ENCODE peak calls at places on chromosomes 5 and 9, in ten cellular contexts. A is cardiac septum; U is GM19239; D is stimulated activated CD8-positive, alpha-beta memory T cell treated with anti-CD3 and anti-CD28 coated beads, Interleukin-7, amount 100 ng/mL, for 24 hours; O is kidney epithelial cell; J is AG20443; Y is midbrain; E is posterior cingulate gyrus; B is NCI-H2081; Q is activated effector memory CD4-positive, alpha-beta T cell treated with anti-CD3 and anti-CD28 coated beads, Interleukin-2, amount 50 U/mL, for 16 hours. F is an unnamed sample.

GRCh38 chr9:92463989-92464388 is 18.3 kb downstream of the ASPN start:
- DNase-seq in A (no peak), U (no peak), D (no peak), O (peak; percentile 47), J (peak; percentile 89), Y (no peak), E (no peak), B (no peak), Q (no peak), F (peak; percentile 54)

GRCh38 chr9:37197158-37198033 is 77.0 kb downstream of the ZCCHC7 start:
- DNase-seq in A (no peak), U (no peak), D (no peak), O (no peak), J (no peak), Y (no peak), E (no peak), B (no peak), Q (no peak), F (peak; percentile 54)

GRCh38 chr9:69431203-69431602 is 106.2 kb downstream of the ENTREP1 start:
- DNase-seq in A (no peak), U (no peak), D (no peak), O (no peak), J (no peak), Y (no peak), E (no peak), B (no peak), Q (no peak), F (no peak)

GRCh38 chr9:134658378-134658955 is 16.9 kb downstream of the COL5A1 start:
- DNase-seq in A (no peak), U (no peak), D (no peak), O (no peak), J (no peak), Y (no peak), E (no peak), B (no peak), Q (no peak), F (no peak)

GRCh38 chr9:122268041-122268814 is 3.5 kb downstream of the MRRF start:
- DNase-seq in A (no peak), U (no peak), D (no peak), O (no peak), J (no peak), Y (no peak), E (no peak), B (no peak), Q (no peak), F (no peak)

GRCh38 chr9:89364664-89365531 is 46.6 kb downstream of the SECISBP2 start:
- DNase-seq in A (no peak), U (no peak), D (no peak), O (no peak), J (no peak), Y (no peak), E (no peak), B (no peak), Q (peak; percentile 58), F (no peak)

GRCh38 chr9:115204827-115205506 is 87.0 kb upstream of the TNC start:
- DNase-seq in A (no peak), U (no peak), D (no peak), O (peak; percentile 88), J (peak; percentile 40), Y (no peak), E (no peak), B (no peak), Q (no peak), F (peak; percentile 92)

GRCh38 chr9:95005276-95006141 is 279.0 kb downstream of the AOPEP start:
- DNase-seq in A (no peak), U (no peak), D (no peak), O (no peak), J (no peak), Y (no peak), E (no peak), B (peak; percentile 14), Q (no peak), F (peak; percentile 31)

GRCh38 chr9:212265-212664 is 2.4 kb upstream of the DOCK8 start:
- DNase-seq in A (no peak), U (no peak), D (no peak), O (no peak), J (no peak), Y (peak; percentile 19), E (no peak), B (no peak), Q (no peak), F (no peak)

GRCh38 chr5:151805414-151806225 is 33.9 kb downstream of the G3BP1 start:
- DNase-seq in A (no peak), U (no peak), D (no peak), O (no peak), J (peak; percentile 72), Y (no peak), E (no peak), B (no peak), Q (no peak), F (no peak)

GRCh38 chr9:118693645-118694044 is 675.6 kb downstream of the BRINP1 start:
- DNase-seq in A (no peak), U (no peak), D (no peak), O (no peak), J (no peak), Y (no peak), E (no peak), B (no peak), Q (no peak), F (no peak)

GRCh38 chr5:106392766-106393165 is 1278.0 kb downstream of the EFNA5 start:
- DNase-seq in A (no peak), U (no peak), D (no peak), O (no peak), J (no peak), Y (no peak), E (no peak), B (no peak), Q (no peak), F (peak; percentile 69)

GRCh38 chr5:139660916-139661814 is 13.0 kb downstream of the CXXC5 start:
- DNase-seq in A (peak; percentile 89), U (no peak), D (no peak), O (peak; percentile 74), J (peak; percentile 94), Y (peak; percentile 74), E (peak; percentile 81), B (no peak), Q (no peak), F (no peak)

GRCh38 chr9:116000748-116001329 is 152.8 kb upstream of the PAPPA start:
- DNase-seq in A (no peak), U (no peak), D (no peak), O (no peak), J (no peak), Y (no peak), E (no peak), B (peak; percentile 43), Q (no peak), F (no peak)

GRCh38 chr5:181203093-181203711 is 1.8 kb downstream of the TRIM7 start:
- DNase-seq in A (no peak), U (no peak), D (no peak), O (no peak), J (peak; percentile 67), Y (no peak), E (no peak), B (no peak), Q (no peak), F (no peak)

GRCh38 chr5:93126634-93127033 is 454.4 kb downstream of the NR2F1-AS1 start:
- DNase-seq in A (no peak), U (no peak), D (no peak), O (no peak), J (no peak), Y (no peak), E (no peak), B (no peak), Q (no peak), F (peak; percentile 4)

GRCh38 chr9:120692901-120693573 is 21.2 kb downstream of the MEGF9 start:
- DNase-seq in A (no peak), U (no peak), D (no peak), O (no peak), J (peak; percentile 58), Y (no peak), E (no peak), B (no peak), Q (no peak), F (no peak)

GRCh38 chr5:36040651-36041536 is 25.8 kb downstream of the UGT3A2 start:
- DNase-seq in A (no peak), U (no peak), D (no peak), O (no peak), J (no peak), Y (no peak), E (no peak), B (peak; percentile 11), Q (no peak), F (no peak)

GRCh38 chr9:127264462-127265040 is at the start of gene GARNL3:
- DNase-seq in A (no peak), U (no peak), D (no peak), O (no peak), J (no peak), Y (peak; percentile 47), E (peak; percentile 41), B (no peak), Q (no peak), F (no peak)

GRCh38 chr5:36273809-36274526 is 27.7 kb downstream of the RANBP3L start:
- DNase-seq in A (no peak), U (no peak), D (no peak), O (no peak), J (no peak), Y (no peak), E (no peak), B (no peak), Q (no peak), F (no peak)

GRCh38 chr5:151670953-151671636 is 15.6 kb downstream of the SPARC start:
- DNase-seq in A (no peak), U (no peak), D (no peak), O (no peak), J (no peak), Y (no peak), E (no peak), B (no peak), Q (no peak), F (no peak)

GRCh38 chr9:37408933-37409710 is 13.4 kb upstream of the GRHPR start:
- DNase-seq in A (no peak), U (peak; percentile 55), D (peak; percentile 34), O (no peak), J (no peak), Y (no peak), E (no peak), B (no peak), Q (peak; percentile 91), F (no peak)

GRCh38 chr9:38233343-38233742 is 159.2 kb upstream of the ALDH1B1 start:
- DNase-seq in A (no peak), U (no peak), D (no peak), O (no peak), J (no peak), Y (no peak), E (no peak), B (peak; percentile 85), Q (no peak), F (no peak)

GRCh38 chr5:94432499-94432898 is 185.9 kb downstream of the KIAA0825 start:
- DNase-seq in A (no peak), U (no peak), D (no peak), O (no peak), J (peak; percentile 32), Y (no peak), E (no peak), B (no peak), Q (no peak), F (no peak)

GRCh38 chr9:76180541-76180940 is 213.7 kb downstream of the RFK start:
- DNase-seq in A (no peak), U (no peak), D (no peak), O (no peak), J (peak; percentile 21), Y (no peak), E (no peak), B (no peak), Q (no peak), F (peak; percentile 64)

GRCh38 chr5:61280766-61281427 is 51.2 kb upstream of the ZSWIM6 start:
- DNase-seq in A (no peak), U (no peak), D (no peak), O (no peak), J (no peak), Y (peak; percentile 24), E (no peak), B (peak; percentile 71), Q (no peak), F (no peak)

GRCh38 chr5:149635394-149635793 is 54.1 kb downstream of the ARHGEF37 start:
- DNase-seq in A (no peak), U (no peak), D (no peak), O (no peak), J (no peak), Y (no peak), E (no peak), B (no peak), Q (no peak), F (peak; percentile 88)

GRCh38 chr5:133149333-133149732 is 97.5 kb downstream of the HSPA4 start:
- DNase-seq in A (no peak), U (no peak), D (no peak), O (no peak), J (no peak), Y (no peak), E (no peak), B (peak; percentile 64), Q (no peak), F (no peak)